ENCODE peak calls at places on chromosomes 1 and 21, in eight cellular contexts. Z is fibroblast of lung, K is pancreas, L is retinal pigment epithelial cell, W is omental fat pad, D is glutamatergic neuron, N is H9, H is heart right ventricle. O is an unnamed sample.

GRCh38 chr1:235875236-235875635 is 8.5 kb upstream of the LYST start:
- DNase-seq in N (no peak), D (no peak), W (no peak), H (no peak), Z (no peak), K (no peak), L (no peak), O (no peak)

GRCh38 chr1:76868154-76868882 is 1.0 kb downstream of the ST6GALNAC5 start:
- DNase-seq in H (no peak), D (peak; percentile 77), W (no peak), K (no peak), L (no peak), N (peak; percentile 64), Z (peak; percentile 44), O (no peak)

GRCh38 chr1:39110325-39110851 is 84.2 kb downstream of the NDUFS5 start:
- DNase-seq in K (no peak), L (peak; percentile 95), H (no peak), D (no peak), W (no peak), Z (peak; percentile 84), N (no peak), O (peak; percentile 64)

GRCh38 chr1:162159515-162159914 is 90.0 kb downstream of the NOS1AP start:
- DNase-seq in L (peak; percentile 44), D (no peak), N (no peak), W (no peak), H (no peak), Z (no peak), K (no peak), O (no peak)

GRCh38 chr21:15060776-15061175 is 4.0 kb downstream of the NRIP1 start:
- DNase-seq in Z (no peak), W (no peak), D (no peak), H (no peak), N (no peak), L (no peak), K (no peak), O (no peak)

GRCh38 chr1:77039739-77040138 is 172.5 kb downstream of the ST6GALNAC5 start:
- DNase-seq in N (no peak), L (peak; percentile 15), W (peak; percentile 27), K (no peak), Z (peak; percentile 96), D (no peak), H (no peak), O (peak; percentile 83)

GRCh38 chr1:203038217-203038741 is 12.0 kb downstream of the PPFIA4 start:
- DNase-seq in D (no peak), N (peak; percentile 16), W (peak; percentile 35), K (no peak), Z (peak; percentile 69), H (peak; percentile 74), L (peak; percentile 57), O (peak; percentile 52)

GRCh38 chr1:244836135-244836521 is 670 bp downstream of the COX20 start:
- DNase-seq in W (no peak), H (no peak), Z (peak; percentile 53), N (no peak), L (no peak), K (no peak), D (no peak), O (no peak)

GRCh38 chr1:161162806-161163205 is 3.4 kb upstream of the PPOX start:
- DNase-seq in D (no peak), N (no peak), L (no peak), K (no peak), W (no peak), H (no peak), Z (no peak), O (no peak)

GRCh38 chr1:17359031-17359430 is 13.0 kb upstream of the PADI6 start:
- DNase-seq in W (no peak), Z (no peak), D (no peak), L (no peak), N (peak; percentile 52), H (no peak), K (no peak), O (no peak)

GRCh38 chr1:17359808-17360207 is 12.2 kb upstream of the PADI6 start:
- DNase-seq in D (no peak), H (no peak), Z (no peak), W (no peak), L (no peak), K (no peak), N (no peak), O (no peak)

GRCh38 chr1:17358557-17358956 is 13.4 kb upstream of the PADI6 start:
- DNase-seq in D (no peak), W (no peak), K (no peak), N (no peak), L (no peak), Z (no peak), H (no peak), O (no peak)

GRCh38 chr1:17355898-17356297 is 16.1 kb upstream of the PADI6 start:
- DNase-seq in N (peak; percentile 26), W (no peak), H (no peak), L (no peak), D (no peak), K (no peak), Z (no peak), O (no peak)

GRCh38 chr1:17356387-17356992 is 15.5 kb upstream of the PADI6 start:
- DNase-seq in N (peak; percentile 29), D (no peak), Z (no peak), L (no peak), H (no peak), K (no peak), W (no peak), O (no peak)
- TF ChIP-seq CTCF in N (no peak), D (no peak), Z (no peak), L (no peak), H (no peak), K (no peak), W (no peak), O (no peak)

GRCh38 chr1:43732132-43732531 is 24.8 kb downstream of the ST3GAL3 start:
- DNase-seq in Z (no peak), D (no peak), K (no peak), L (no peak), N (no peak), H (no peak), W (no peak), O (no peak)
- TF ChIP-seq CTCF in Z (no peak), D (no peak), K (no peak), L (no peak), N (no peak), H (no peak), W (no peak), O (no peak)

DNA sequence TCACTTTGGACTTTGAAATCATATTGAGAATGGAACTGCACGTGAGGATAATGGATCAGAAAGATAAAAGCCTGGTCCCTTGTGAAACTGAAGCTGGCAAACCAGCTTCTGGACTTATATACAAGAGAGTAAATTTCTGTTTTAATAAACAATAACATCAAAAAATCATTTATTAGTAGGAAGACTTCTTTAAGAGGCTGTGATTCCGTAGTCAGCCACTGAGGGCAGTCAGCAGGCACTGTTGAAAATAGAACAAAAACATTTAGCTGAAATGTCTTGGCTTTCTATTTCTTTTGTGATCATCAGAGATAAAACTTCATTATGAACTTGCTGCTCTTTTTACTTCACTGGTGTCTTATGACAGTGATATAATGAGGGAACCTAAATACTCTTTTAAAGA is 489.4 kb downstream of the PCP4 start:
- DNase-seq in W (no peak), H (no peak), N (no peak), Z (no peak), D (no peak), K (no peak), L (no peak), O (no peak)
- TF ChIP-seq CTCF in W (no peak), H (no peak), N (peak; percentile 45), Z (no peak), D (peak; percentile 24), K (no peak), L (no peak), O (no peak)

GRCh38 chr21:29288239-29288638 is 10.5 kb upstream of the BACH1 start:
- DNase-seq in K (no peak), L (no peak), W (no peak), Z (no peak), D (no peak), H (no peak), N (no peak), O (no peak)
- TF ChIP-seq CTCF in K (no peak), L (no peak), W (no peak), Z (no peak), D (no peak), H (no peak), N (no peak), O (no peak)

GRCh38 chr1:117342397-117342796 is 24.9 kb upstream of the MAN1A2 start:
- DNase-seq in K (no peak), L (no peak), Z (no peak), N (no peak), D (no peak), H (no peak), W (no peak), O (no peak)

GRCh38 chr1:117346206-117346928 is 20.9 kb upstream of the MAN1A2 start:
- DNase-seq in D (no peak), W (no peak), K (no peak), H (no peak), L (no peak), Z (peak; percentile 24), N (no peak), O (no peak)

GRCh38 chr1:117347907-117348306 is 19.3 kb upstream of the MAN1A2 start:
- DNase-seq in K (no peak), Z (no peak), L (no peak), D (no peak), N (no peak), H (no peak), W (no peak), O (no peak)
- TF ChIP-seq CTCF in K (no peak), Z (no peak), L (no peak), D (no peak), N (no peak), H (no peak), W (no peak), O (no peak)

GRCh38 chr1:204863730-204864129 is 6.9 kb upstream of the NFASC start:
- DNase-seq in W (no peak), H (no peak), D (no peak), L (no peak), N (no peak), Z (no peak), K (no peak), O (no peak)
- TF ChIP-seq CTCF in W (no peak), H (no peak), D (no peak), L (no peak), N (no peak), Z (no peak), K (no peak), O (no peak)

O was measured in epithelial cell of proximal tubule.